ENCODE peak calls at places on chromosomes 16 and 17, in four cellular contexts. P is transverse colon, T is right lobe of liver, M is tibial nerve. K is an unnamed sample.

GRCh38 chr16:51657844-51658243 is 506.8 kb upstream of the SALL1 start:
- DNase-seq in P (no peak), T (no peak), M (no peak), K (no peak)

GRCh38 chr16:8572063-8572918 is 18.0 kb downstream of the TMEM114 start:
- DNase-seq in T (no peak), P (no peak), M (no peak), K (peak)

GRCh38 chr17:48013876-48014602 is 23.6 kb downstream of the COPZ2 start:
- DNase-seq in T (no peak), M (no peak), P (no peak), K (no peak)

GRCh38 chr16:71927383-71927782 is 32.1 kb downstream of the IST1 start:
- DNase-seq in M (peak), P (peak), T (no peak), K (peak)

GRCh38 chr17:63275318-63275967 is 170.7 kb downstream of the CYB561 start:
- DNase-seq in T (no peak), P (no peak), M (no peak), K (no peak)

GRCh38 chr16:72198021-72198420 is 26.1 kb upstream of the PMFBP1 start:
- DNase-seq in M (peak), T (no peak), P (no peak), K (peak)

GRCh38 chr17:1880851-1881630 is 51.2 kb downstream of the RPA1 start:
- DNase-seq in M (no peak), T (no peak), P (no peak), K (no peak)

GRCh38 chr16:23013484-23013883 is 135.8 kb downstream of the USP31 start:
- DNase-seq in T (no peak), P (no peak), M (no peak), K (no peak)

GRCh38 chr16:88799569-88800276 is 3.9 kb upstream of the CDT1 start:
- DNase-seq in T (no peak), P (no peak), M (no peak), K (no peak)

GRCh38 chr16:82832861-82833260 is 206.1 kb downstream of the CDH13 start:
- DNase-seq in T (no peak), M (no peak), P (no peak), K (no peak)

GRCh38 chr16:15482748-15483118 is 48.3 kb downstream of the BMERB1 start:
- DNase-seq in T (no peak), P (no peak), M (no peak), K (no peak)

GRCh38 chr17:83194761-83195329 is 115.4 kb downstream of the METRNL start:
- DNase-seq in T (no peak), M (peak), P (no peak), K (peak)

GRCh38 chr16:7590934-7591333 is 258.3 kb downstream of the RBFOX1 start:
- DNase-seq in M (no peak), T (no peak), P (no peak), K (no peak)

GRCh38 chr17:1755993-1756306 is 5.9 kb upstream of the SERPINF1 start:
- DNase-seq in M (no peak), T (no peak), P (no peak), K (no peak)

GRCh38 chr17:74567397-74567796 is at the start of gene CD300H:
- DNase-seq in M (no peak), P (no peak), T (no peak), K (no peak)

GRCh38 chr17:49746791-49747490 is 17.0 kb downstream of the FAM117A start:
- DNase-seq in T (no peak), P (peak), M (no peak), K (no peak)

GRCh38 chr17:47853616-47854015 is 2.7 kb upstream of the SP6 start:
- DNase-seq in T (no peak), P (no peak), M (no peak), K (no peak)

GRCh38 chr17:41894791-41895331 is 23.9 kb downstream of the ACLY start:
- DNase-seq in M (peak), P (no peak), T (peak), K (peak)

GRCh38 chr17:56897646-56898424 is 16.0 kb downstream of the TRIM25 start:
- DNase-seq in P (peak), M (no peak), T (no peak), K (no peak)

GRCh38 chr17:17018612-17019429 is 23.4 kb upstream of the MPRIP start:
- DNase-seq in M (no peak), T (no peak), P (peak), K (no peak)

GRCh38 chr17:19787733-19788357 is 39.7 kb upstream of the ALDH3A1 start:
- DNase-seq in T (no peak), P (no peak), M (no peak), K (no peak)

GRCh38 chr16:62068747-62069146 is 32.5 kb upstream of the CDH8 start:
- DNase-seq in M (no peak), T (no peak), P (no peak), K (no peak)

GRCh38 chr17:65956814-65957213 is 235.1 kb downstream of the CEP112 start:
- DNase-seq in M (no peak), P (no peak), T (no peak), K (no peak)

GRCh38 chr17:64707077-64707591 is 45.0 kb upstream of the SMURF2 start:
- DNase-seq in P (peak), M (peak), T (peak), K (peak)

GRCh38 chr17:44187131-44187899 is 543 bp downstream of the TMUB2 start:
- DNase-seq in P (no peak), M (no peak), T (no peak), K (no peak)

GRCh38 chr17:40063034-40063765 is 435 bp downstream of the THRA start:
- DNase-seq in M (peak), P (peak), T (peak), K (peak)

GRCh38 chr17:69711504-69711903 is 297.0 kb downstream of the MAP2K6 start:
- DNase-seq in P (no peak), T (no peak), M (no peak), K (no peak)

GRCh38 chr17:27945333-27945616 is 52.1 kb upstream of the LYRM9 start:
- DNase-seq in P (no peak), M (no peak), T (no peak), K (no peak)

GRCh38 chr16:24609740-24610420 is 70.5 kb downstream of the RBBP6 start:
- DNase-seq in P (peak), T (peak), M (peak), K (no peak)
- TF ChIP-seq POLR2A in P (no peak), T (no peak), M (no peak), K (no peak)

GRCh38 chr16:5024632-5025031 is 9.1 kb downstream of the NAGPA start:
- DNase-seq in T (no peak), M (no peak), P (peak), K (no peak)
- TF ChIP-seq CTCF in T (peak), M (no peak), P (peak), K (no peak)

GRCh38 chr16:25799816-25800215 is 108.1 kb downstream of the HS3ST4 start:
- DNase-seq in T (no peak), P (no peak), M (no peak), K (no peak)
- H3K4me3 ChIP-seq in T (no peak), P (no peak), M (no peak), K (no peak)

GRCh38 chr17:78040561-78041400 is 82.3 kb downstream of the TNRC6C start:
- DNase-seq in P (peak), T (peak), M (peak), K (peak)
- TF ChIP-seq POLR2A in P (peak), T (no peak), M (peak), K (no peak)

GRCh38 chr17:11996722-11997146 is 541 bp downstream of the ZNF18 start:
- DNase-seq in M (peak), T (peak), P (peak), K (no peak)
- TF ChIP-seq CTCF in M (no peak), T (peak), P (peak), K (no peak)

K was measured in lower leg skin.